ENCODE peak calls at places on chromosomes 5 and 9, in ten cellular contexts. K, H, W, Z, F, B, U, V, S and D are unnamed samples.

GRCh38 chr9:128588581-128589233 is 36.3 kb downstream of the SPTAN1 start:
- DNase-seq in K (no peak), H (no peak), W (no peak), Z (no peak), F (no peak), B (no peak), U (no peak), V (no peak), S (no peak), D (no peak)

GRCh38 chr9:113650207-113651131 is 186.9 kb downstream of the RGS3 start:
- DNase-seq in K (no peak), H (peak), W (no peak), Z (no peak), F (peak), B (peak), U (no peak), V (no peak), S (no peak), D (no peak)

GRCh38 chr9:134434896-134435506 is 108.7 kb downstream of the RXRA start:
- DNase-seq in K (no peak), H (peak), W (no peak), Z (no peak), F (peak), B (no peak), U (peak), V (no peak), S (no peak), D (peak)

GRCh38 chr9:99326112-99326916 is 104.2 kb downstream of the SEC61B start:
- DNase-seq in K (no peak), H (no peak), W (no peak), Z (no peak), F (no peak), B (no peak), U (no peak), V (no peak), S (no peak), D (no peak)

GRCh38 chr9:127578952-127579853 is 32.9 kb upstream of the STXBP1 start:
- DNase-seq in K (peak), H (peak), W (no peak), Z (peak), F (peak), B (peak), U (peak), V (no peak), S (no peak), D (peak)

GRCh38 chr5:43859309-43859708 is 256.3 kb downstream of the NNT start:
- DNase-seq in K (no peak), H (no peak), W (no peak), Z (no peak), F (no peak), B (no peak), U (no peak), V (no peak), S (no peak), D (no peak)

GRCh38 chr5:8461543-8461942 is 592.6 kb downstream of the MTRR start:
- DNase-seq in K (no peak), H (no peak), W (no peak), Z (no peak), F (no peak), B (no peak), U (no peak), V (no peak), S (no peak), D (no peak)

GRCh38 chr5:8908055-8908683 is 637.7 kb downstream of the SEMA5A start:
- DNase-seq in K (no peak), H (peak), W (peak), Z (no peak), F (peak), B (peak), U (no peak), V (peak), S (peak), D (peak)

GRCh38 chr5:52502591-52502990 is 285.1 kb upstream of the ITGA1 start:
- DNase-seq in K (no peak), H (no peak), W (no peak), Z (no peak), F (no peak), B (no peak), U (no peak), V (no peak), S (no peak), D (no peak)

GRCh38 chr5:159833846-159834245 is 82.4 kb upstream of the ADRA1B start:
- DNase-seq in K (no peak), H (no peak), W (no peak), Z (no peak), F (no peak), B (no peak), U (no peak), V (no peak), S (no peak), D (no peak)

GRCh38 chr5:7794301-7794700 is 56.6 kb downstream of the CFAP90 start:
- DNase-seq in K (no peak), H (no peak), W (no peak), Z (no peak), F (no peak), B (no peak), U (no peak), V (no peak), S (peak), D (no peak)

GRCh38 chr5:73417307-73418035 is 31.1 kb downstream of the FOXD1 start:
- DNase-seq in K (no peak), H (no peak), W (no peak), Z (no peak), F (no peak), B (no peak), U (no peak), V (no peak), S (no peak), D (no peak)

GRCh38 chr9:86098793-86099694 is at the start of gene GOLM1:
- DNase-seq in K (no peak), H (peak), W (peak), Z (no peak), F (peak), B (peak), U (peak), V (peak), S (peak), D (peak)

GRCh38 chr9:135340726-135341475 is 138.7 kb upstream of the PPP1R26 start:
- DNase-seq in K (no peak), H (no peak), W (no peak), Z (no peak), F (no peak), B (no peak), U (no peak), V (no peak), S (no peak), D (no peak)

GRCh38 chr5:11385901-11386293 is 518.3 kb downstream of the CTNND2 start:
- DNase-seq in K (no peak), H (no peak), W (no peak), Z (no peak), F (no peak), B (no peak), U (no peak), V (no peak), S (no peak), D (no peak)

GRCh38 chr5:134844252-134844651 is 1.5 kb upstream of the C5orf24 start:
- DNase-seq in K (no peak), H (no peak), W (no peak), Z (no peak), F (no peak), B (no peak), U (no peak), V (no peak), S (no peak), D (no peak)

GRCh38 chr5:156366536-156366935 is 39.6 kb downstream of the SGCD start:
- DNase-seq in K (no peak), H (no peak), W (no peak), Z (no peak), F (no peak), B (no peak), U (no peak), V (no peak), S (no peak), D (no peak)

GRCh38 chr5:150136841-150137167 is 18.8 kb downstream of the PDGFRB start:
- DNase-seq in K (no peak), H (no peak), W (no peak), Z (no peak), F (no peak), B (no peak), U (no peak), V (no peak), S (no peak), D (no peak)

GRCh38 chr5:43422143-43422542 is 10.0 kb upstream of the CCL28 start:
- DNase-seq in K (no peak), H (peak), W (no peak), Z (no peak), F (peak), B (no peak), U (no peak), V (no peak), S (peak), D (peak)

GRCh38 chr5:65032250-65032649 is 263.5 kb downstream of the CWC27 start:
- DNase-seq in K (no peak), H (no peak), W (no peak), Z (no peak), F (peak), B (no peak), U (no peak), V (no peak), S (no peak), D (no peak)

DNA sequence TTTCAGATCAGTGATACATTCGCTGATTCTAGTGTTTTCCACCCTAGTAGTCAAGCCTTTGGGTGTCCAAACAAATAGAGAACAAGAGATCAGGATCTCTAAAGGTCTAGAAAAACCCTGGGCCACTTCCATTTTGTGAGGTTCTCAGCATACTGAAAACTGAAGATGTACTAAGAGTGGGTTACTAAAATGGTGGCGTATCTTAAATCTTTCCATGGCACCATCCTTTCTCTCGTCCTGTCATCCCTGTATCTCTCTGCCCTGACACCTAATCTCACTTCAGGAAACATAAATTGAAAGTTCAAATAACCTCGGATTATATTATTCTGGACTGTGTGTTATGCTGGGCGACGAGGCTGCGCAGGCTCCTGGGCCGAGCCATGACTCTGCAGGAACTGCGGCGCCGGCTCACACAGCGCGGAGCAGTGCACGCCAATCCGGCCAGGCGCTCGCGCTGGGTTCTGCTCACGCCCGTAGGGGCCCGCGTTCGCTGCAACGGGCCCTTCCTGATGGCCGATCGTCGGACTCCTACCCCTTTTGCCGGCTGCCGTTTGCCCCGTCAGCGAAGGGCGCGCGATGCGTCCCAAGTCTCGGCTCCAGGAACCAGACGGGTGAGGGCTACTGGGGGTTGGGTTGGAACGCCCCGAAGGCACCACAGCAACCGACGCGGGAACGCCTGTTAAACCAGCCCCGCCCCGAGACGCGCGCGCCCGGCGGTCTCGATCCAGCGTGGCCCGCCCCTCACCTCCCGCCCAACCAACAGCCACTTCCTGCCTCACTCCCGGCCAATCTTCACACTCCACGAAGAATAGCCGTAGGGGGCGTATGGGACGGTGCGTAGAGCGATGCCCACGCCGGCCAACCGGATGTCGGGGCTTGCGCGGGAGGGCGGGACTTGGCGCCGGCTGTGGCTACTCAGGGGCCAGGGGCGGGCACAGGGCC is 503 bp upstream of the CANX start:
- DNase-seq in K (peak), H (peak), W (peak), Z (peak), F (peak), B (peak), U (peak), V (peak), S (peak), D (peak)
- TF ChIP-seq CTCF in K (no peak), H (no peak), W (no peak), Z (peak), F (peak), B (no peak), U (no peak), V (no peak), S (no peak), D (no peak)

DNA sequence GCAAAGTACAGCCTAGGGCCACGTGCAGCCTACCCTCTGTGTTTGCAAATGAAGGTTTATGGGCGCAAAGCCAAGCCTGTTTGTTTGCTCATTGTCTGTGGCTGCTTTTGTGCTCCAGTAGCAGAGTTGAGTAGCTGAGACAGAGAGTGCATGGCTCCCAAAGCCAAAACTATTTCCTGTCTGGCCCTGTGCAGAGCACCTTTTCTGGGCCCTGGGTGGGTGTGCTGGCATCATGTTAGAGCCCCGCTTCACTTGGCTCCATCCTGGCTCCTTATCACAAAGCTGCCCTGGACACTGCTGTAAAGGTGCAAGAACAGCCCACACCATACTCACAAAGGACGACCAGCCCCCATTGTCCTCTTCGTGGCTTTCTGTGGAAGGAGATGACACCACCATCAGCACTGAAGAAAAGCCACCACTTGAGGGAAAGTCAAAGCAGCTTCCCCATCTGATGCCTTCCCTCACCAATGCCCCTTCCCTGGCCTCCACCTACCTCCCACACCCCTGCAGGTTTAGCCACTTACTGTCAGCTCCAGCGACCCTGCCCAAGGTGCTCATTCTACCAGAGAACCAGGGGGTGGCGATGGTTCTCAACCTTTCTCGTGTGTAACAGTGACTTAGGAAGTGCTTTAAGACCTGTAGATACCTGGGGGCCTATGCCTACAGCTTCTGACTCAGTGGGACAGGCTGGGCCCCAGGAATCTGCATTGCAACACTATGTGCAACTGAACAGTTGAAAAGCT is 23.4 kb downstream of the LCP2 start:
- DNase-seq in K (peak), H (peak), W (no peak), Z (no peak), F (no peak), B (peak), U (no peak), V (peak), S (peak), D (peak)
- TF ChIP-seq CTCF in K (peak), H (no peak), W (peak), Z (no peak), F (no peak), B (no peak), U (no peak), V (peak), S (peak), D (peak)

GRCh38 chr9:5978523-5978922 is 36.9 kb downstream of the RANBP6 start:
- DNase-seq in K (no peak), H (no peak), W (no peak), Z (no peak), F (no peak), B (no peak), U (no peak), V (no peak), S (no peak), D (no peak)

GRCh38 chr9:5982352-5982751 is 33.1 kb downstream of the RANBP6 start:
- DNase-seq in K (no peak), H (no peak), W (no peak), Z (no peak), F (no peak), B (no peak), U (no peak), V (no peak), S (no peak), D (no peak)

GRCh38 chr9:5971740-5972139 is 43.7 kb downstream of the RANBP6 start:
- DNase-seq in K (no peak), H (peak), W (no peak), Z (no peak), F (peak), B (no peak), U (no peak), V (no peak), S (no peak), D (no peak)

GRCh38 chr9:5976668-5977397 is 38.6 kb downstream of the RANBP6 start:
- DNase-seq in K (no peak), H (no peak), W (no peak), Z (no peak), F (no peak), B (no peak), U (no peak), V (peak), S (peak), D (no peak)
- TF ChIP-seq CTCF in K (no peak), H (no peak), W (no peak), Z (no peak), F (no peak), B (no peak), U (no peak), V (peak), S (peak), D (no peak)

GRCh38 chr9:90893706-90894105 is 92.1 kb downstream of the SYK start:
- DNase-seq in K (no peak), H (no peak), W (no peak), Z (no peak), F (no peak), B (no peak), U (no peak), V (no peak), S (no peak), D (no peak)

GRCh38 chr9:90894956-90895687 is 93.5 kb downstream of the SYK start:
- DNase-seq in K (no peak), H (peak), W (peak), Z (no peak), F (no peak), B (peak), U (no peak), V (no peak), S (no peak), D (peak)

GRCh38 chr9:90888941-90889340 is 87.3 kb downstream of the SYK start:
- DNase-seq in K (no peak), H (no peak), W (no peak), Z (no peak), F (no peak), B (no peak), U (no peak), V (no peak), S (no peak), D (no peak)

GRCh38 chr9:90891656-90892055 is 90.0 kb downstream of the SYK start:
- DNase-seq in K (no peak), H (no peak), W (no peak), Z (no peak), F (no peak), B (no peak), U (no peak), V (no peak), S (no peak), D (no peak)

GRCh38 chr9:90890146-90890545 is 88.5 kb downstream of the SYK start:
- DNase-seq in K (no peak), H (no peak), W (peak), Z (no peak), F (no peak), B (peak), U (no peak), V (no peak), S (no peak), D (no peak)
- TF ChIP-seq CTCF in K (peak), H (no peak), W (no peak), Z (no peak), F (peak), B (peak), U (no peak), V (no peak), S (no peak), D (no peak)

GRCh38 chr5:58459860-58460726 is at the start of gene PLK2:
- DNase-seq in K (peak), H (peak), W (peak), Z (peak), F (peak), B (peak), U (peak), V (peak), S (peak), D (peak)
- TF ChIP-seq CTCF in K (peak), H (no peak), W (peak), Z (peak), F (no peak), B (no peak), U (peak), V (peak), S (peak), D (no peak)

GRCh38 chr5:125194901-125195300 is 448.5 kb upstream of the ZNF608 start:
- DNase-seq in K (no peak), H (no peak), W (no peak), Z (no peak), F (no peak), B (no peak), U (no peak), V (no peak), S (no peak), D (no peak)
- TF ChIP-seq CTCF in K (no peak), H (no peak), W (no peak), Z (no peak), F (no peak), B (no peak), U (no peak), V (no peak), S (no peak), D (no peak)

GRCh38 chr9:90271707-90272106 is 370.9 kb downstream of the DIRAS2 start:
- DNase-seq in K (no peak), H (no peak), W (no peak), Z (no peak), F (no peak), B (no peak), U (no peak), V (no peak), S (no peak), D (no peak)

GRCh38 chr9:90274725-90275124 is 367.9 kb downstream of the DIRAS2 start:
- DNase-seq in K (no peak), H (no peak), W (no peak), Z (no peak), F (no peak), B (no peak), U (no peak), V (no peak), S (no peak), D (no peak)
- TF ChIP-seq CTCF in K (peak), H (no peak), W (no peak), Z (no peak), F (no peak), B (no peak), U (no peak), V (no peak), S (no peak), D (no peak)

DNA sequence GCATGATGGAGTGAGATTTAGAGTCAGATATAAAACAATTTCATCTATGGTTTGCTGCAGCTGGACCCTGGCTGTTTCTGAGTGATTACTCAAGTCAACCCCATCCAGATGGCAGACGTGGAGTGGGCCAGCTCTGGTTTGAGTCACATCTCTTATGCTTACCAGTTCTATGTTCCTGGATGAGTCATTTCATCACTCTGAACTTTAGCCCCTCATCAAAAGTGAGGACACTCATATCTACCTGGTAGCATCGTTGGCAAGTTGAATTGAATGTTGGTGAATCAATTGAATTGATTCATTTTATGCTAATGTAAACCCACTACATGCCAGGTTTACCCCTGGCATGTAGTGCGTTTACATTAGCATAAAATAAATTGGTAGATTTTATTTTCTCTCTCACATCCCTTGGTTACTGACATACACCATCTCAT is 176.4 kb downstream of the FGF18 start:
- DNase-seq in K (no peak), H (peak), W (no peak), Z (no peak), F (peak), B (no peak), U (no peak), V (no peak), S (peak), D (no peak)
- TF ChIP-seq CTCF in K (no peak), H (no peak), W (no peak), Z (no peak), F (no peak), B (no peak), U (no peak), V (no peak), S (no peak), D (no peak)

GRCh38 chr9:15354713-15355112 is 47.7 kb upstream of the TTC39B start:
- DNase-seq in K (no peak), H (no peak), W (no peak), Z (no peak), F (no peak), B (no peak), U (no peak), V (no peak), S (no peak), D (no peak)
- TF ChIP-seq CTCF in K (no peak), H (no peak), W (no peak), Z (no peak), F (no peak), B (no peak), U (no peak), V (no peak), S (no peak), D (no peak)